ENCODE peak calls at places on chromosomes 1 and 21, in four cellular contexts. U is cardiac muscle cell; Q is CD8-positive, alpha-beta memory T cell; V is AG04450. L is an unnamed sample.

GRCh38 chr1:21280011-21280471 is 10.2 kb downstream of the ECE1 start:
- DNase-seq in U (no peak), Q (peak; percentile 20), V (no peak), L (no peak)

GRCh38 chr1:27689423-27690173 is 17.6 kb upstream of the IFI6 start:
- DNase-seq in U (no peak), Q (no peak), V (peak; percentile 6), L (no peak)

GRCh38 chr1:211574705-211575104 is 4.3 kb downstream of the SLC30A1 start:
- DNase-seq in U (no peak), Q (no peak), V (no peak), L (peak; percentile 42)

GRCh38 chr1:57839067-57839466 is 415.2 kb upstream of the DAB1 start:
- DNase-seq in U (no peak), Q (no peak), V (no peak), L (no peak)

GRCh38 chr1:209985002-209985401 is 47.0 kb downstream of the SYT14 start:
- DNase-seq in U (no peak), Q (no peak), V (no peak), L (no peak)

GRCh38 chr21:41777934-41778815 is 11.3 kb upstream of the RIPK4 start:
- DNase-seq in U (peak; percentile 91), Q (no peak), V (peak; percentile 30), L (peak; percentile 67)

GRCh38 chr21:26945916-26946315 is 21.0 kb downstream of the ADAMTS5 start:
- DNase-seq in U (peak; percentile 37), Q (no peak), V (no peak), L (no peak)

GRCh38 chr1:3631330-3631729 is 6.5 kb downstream of the TPRG1L start:
- DNase-seq in U (no peak), Q (no peak), V (no peak), L (no peak)

GRCh38 chr21:33966324-33966949 is 50.8 kb upstream of the ATP5PO start:
- DNase-seq in U (no peak), Q (no peak), V (no peak), L (no peak)

GRCh38 chr1:183276386-183276785 is 90.3 kb downstream of the LAMC2 start:
- DNase-seq in U (no peak), Q (no peak), V (no peak), L (no peak)

GRCh38 chr1:156070523-156070922 is 9.6 kb downstream of the RAB25 start:
- DNase-seq in U (no peak), Q (no peak), V (no peak), L (no peak)

GRCh38 chr1:38000529-38001453 is 4.5 kb downstream of the FHL3 start:
- DNase-seq in U (no peak), Q (no peak), V (peak; percentile 74), L (peak; percentile 55)

GRCh38 chr1:51313268-51313852 is 17.0 kb downstream of the TTC39A start:
- DNase-seq in U (no peak), Q (no peak), V (no peak), L (no peak)
- H3K27ac ChIP-seq in U (no peak overlapping the region), Q (no peak overlapping the region), V (no peak overlapping the region), L (peak overlapping the region; percentile 86)

DNA sequence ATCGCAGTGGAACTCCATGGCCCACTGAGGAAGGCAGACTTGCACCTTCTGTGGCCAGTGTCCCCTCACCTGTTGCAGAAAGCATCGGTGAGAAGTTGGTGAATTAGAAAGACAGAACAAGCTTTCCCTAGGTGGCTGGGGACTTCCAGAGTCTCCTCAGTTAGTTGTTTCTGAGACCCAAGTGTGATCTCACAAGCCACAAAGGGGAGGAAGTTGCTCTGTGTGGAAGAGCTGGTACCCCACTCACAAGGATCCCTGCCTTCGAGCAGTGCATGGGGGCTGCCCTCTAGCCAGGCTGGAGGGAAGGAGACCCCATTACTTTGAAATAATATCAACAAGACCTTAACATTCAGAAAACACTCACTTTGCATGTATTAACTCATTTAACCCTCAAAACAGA is 2.1 kb downstream of the PRELP start:
- DNase-seq in U (no peak), Q (no peak), V (no peak), L (no peak)
- H3K27ac ChIP-seq in U (no peak overlapping the region), Q (no peak overlapping the region), V (no peak overlapping the region), L (no peak overlapping the region)

GRCh38 chr21:32349333-32349944 is 43.4 kb downstream of the URB1 start:
- DNase-seq in U (no peak), Q (no peak), V (no peak), L (no peak)
- H3K27ac ChIP-seq in U (no peak overlapping the region), Q (no peak overlapping the region), V (no peak overlapping the region), L (no peak overlapping the region)

GRCh38 chr1:231919900-231920299 is 293.3 kb downstream of the DISC1 start:
- DNase-seq in U (peak; percentile 37), Q (peak; percentile 58), V (no peak), L (no peak)
- H3K27ac ChIP-seq in U (peak overlapping the region; percentile 11), Q (no peak overlapping the region), V (no peak overlapping the region), L (no peak overlapping the region)

GRCh38 chr1:198680174-198680871 is 41.5 kb downstream of the PTPRC start:
- DNase-seq in U (no peak), Q (peak; percentile 35), V (no peak), L (no peak)
- H3K27ac ChIP-seq in U (no peak overlapping the region), Q (peak overlapping the region; percentile 85), V (no peak overlapping the region), L (no peak overlapping the region)

DNA sequence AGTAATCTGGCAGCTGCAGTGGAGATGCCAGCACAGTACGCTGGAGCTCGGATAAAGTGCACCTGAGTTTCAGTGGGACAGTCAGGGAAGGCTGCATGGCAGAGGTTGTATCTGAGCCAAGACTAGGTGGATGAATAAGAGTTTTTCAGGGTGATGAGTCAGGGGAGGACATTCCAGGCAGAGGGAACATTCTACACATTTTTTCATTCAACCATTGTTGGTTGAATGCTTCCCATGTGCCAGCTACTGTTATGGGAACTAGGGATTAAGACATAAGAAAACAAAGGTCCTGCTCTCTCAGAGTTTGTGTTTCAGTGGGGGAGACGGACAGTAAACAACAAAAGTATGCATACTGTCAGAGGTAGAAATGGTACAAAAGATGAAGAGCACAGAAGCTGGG is 5.2 kb downstream of the LEPR start:
- DNase-seq in U (no peak), Q (no peak), V (no peak), L (peak; percentile 78)
- H3K27ac ChIP-seq in U (no peak overlapping the region), Q (no peak overlapping the region), V (peak overlapping the region; percentile 59), L (peak overlapping the region; percentile 67)

GRCh38 chr1:31640179-31640578 is 4.5 kb downstream of the PEF1 start:
- DNase-seq in U (no peak), Q (no peak), V (no peak), L (no peak)
- H3K27ac ChIP-seq in U (no peak overlapping the region), Q (no peak overlapping the region), V (peak overlapping the region; percentile 12), L (peak overlapping the region; percentile 96)

GRCh38 chr1:161227196-161227871 is 1.5 kb downstream of the TOMM40L start:
- DNase-seq in U (peak; percentile 92), Q (peak; percentile 78), V (no peak), L (peak; percentile 67)
- H3K27ac ChIP-seq in U (no peak overlapping the region), Q (no peak overlapping the region), V (no peak overlapping the region), L (peak overlapping the region; percentile 69)

GRCh38 chr1:52403566-52404115 is 582 bp downstream of the ORC1 start:
- DNase-seq in U (no peak), Q (peak; percentile 34), V (peak; percentile 33), L (peak; percentile 80)

GRCh38 chr1:52404975-52405338 is 555 bp downstream of the PRPF38A start:
- DNase-seq in U (no peak), Q (no peak), V (no peak), L (no peak)

GRCh38 chr1:52404116-52404974 is at the start of the genes ORC1 and PRPF38A:
- DNase-seq in U (peak; percentile 100), Q (peak; percentile 94), V (peak; percentile 90), L (peak; percentile 97)

GRCh38 chr1:52400131-52400530 is 4.1 kb downstream of the ORC1 start:
- DNase-seq in U (no peak), Q (no peak), V (no peak), L (no peak)

DNA sequence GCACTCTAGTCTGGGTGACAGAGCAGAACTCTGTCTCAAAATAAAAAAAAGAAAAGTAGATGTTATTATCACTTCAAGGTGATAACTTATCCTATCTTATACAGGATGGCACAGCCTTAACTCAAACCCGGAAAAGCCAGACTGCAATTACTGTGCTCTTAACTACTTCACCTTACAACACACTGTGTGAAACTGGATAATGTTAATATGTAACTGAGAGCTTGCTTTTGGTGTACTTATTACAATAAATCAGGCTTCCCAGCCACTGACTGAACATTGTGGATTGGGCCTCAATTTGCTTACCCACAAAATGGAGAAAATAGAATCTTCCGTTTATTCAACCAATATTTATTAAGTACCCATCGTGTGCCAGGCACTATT is 1.4 kb downstream of the ORC1 start:
- DNase-seq in U (no peak), Q (no peak), V (no peak), L (no peak)
- H3K27ac ChIP-seq in U (no peak overlapping the region), Q (peak overlapping the region; percentile 98), V (no peak overlapping the region), L (no peak overlapping the region)